ENCODE peak calls at places on chromosomes 2 and 18, in seven cellular contexts. V is nephron progenitor cell; D is activated CD8-positive, alpha-beta T cell treated with anti-CD3 and anti-CD28 coated beads for 36 hours; H is suprapubic skin; X is astrocyte; T is choroid plexus epithelial cell; Q is A549. E is an unnamed sample.

GRCh38 chr2:191251014-191251413 is 5.8 kb downstream of the MYO1B start:
- DNase-seq in T (no peak), V (no peak), H (no peak), Q (no peak), D (no peak), X (no peak), E (no peak)

GRCh38 chr2:51065276-51065675 is 33.3 kb upstream of the NRXN1 start:
- DNase-seq in D (no peak), H (no peak), V (no peak), X (peak; percentile 56), Q (no peak), T (peak; percentile 58), E (no peak)

GRCh38 chr2:190570871-190571270 is 36.3 kb upstream of the NEMP2 start:
- DNase-seq in D (no peak), X (no peak), Q (no peak), H (no peak), V (no peak), T (no peak), E (no peak)

GRCh38 chr2:67649331-67650071 is 252.4 kb downstream of the ETAA1 start:
- DNase-seq in H (peak; percentile 65), Q (peak; percentile 21), V (no peak), D (no peak), T (peak; percentile 58), X (peak; percentile 47), E (no peak)

GRCh38 chr2:96897491-96898134 is 27.7 kb upstream of the SEMA4C start:
- DNase-seq in X (peak; percentile 46), Q (no peak), D (no peak), V (no peak), H (no peak), T (peak; percentile 61), E (no peak)

GRCh38 chr18:59269563-59270214 is 3.6 kb downstream of the RAX start:
- DNase-seq in T (no peak), D (no peak), H (no peak), V (no peak), X (no peak), Q (no peak), E (no peak)

GRCh38 chr2:223043164-223043941 is 8.6 kb upstream of the KCNE4 start:
- DNase-seq in Q (no peak), X (no peak), V (no peak), H (no peak), D (no peak), T (no peak), E (no peak)

GRCh38 chr2:239600650-239601049 is 199.8 kb upstream of the HDAC4 start:
- DNase-seq in H (no peak), T (no peak), D (no peak), V (no peak), Q (no peak), X (no peak), E (no peak)

GRCh38 chr2:15939556-15939853 is 845 bp upstream of the MYCN start:
- DNase-seq in Q (no peak), X (no peak), V (peak; percentile 84), D (no peak), H (no peak), T (no peak), E (no peak)

GRCh38 chr2:28976584-28976983 is 4.5 kb upstream of the TOGARAM2 start:
- DNase-seq in H (peak; percentile 71), Q (no peak), X (peak; percentile 93), T (peak; percentile 45), V (no peak), D (no peak), E (no peak)

GRCh38 chr18:25103468-25104155 is 248.4 kb downstream of the ZNF521 start:
- DNase-seq in D (no peak), H (no peak), X (no peak), V (no peak), Q (no peak), T (no peak), E (no peak)

GRCh38 chr2:42105330-42106256 is 57.8 kb downstream of the PKDCC start:
- DNase-seq in T (peak; percentile 45), Q (no peak), V (no peak), D (peak; percentile 93), H (no peak), X (no peak), E (no peak)

GRCh38 chr18:62101236-62101635 is 85.6 kb downstream of the PIGN start:
- DNase-seq in H (no peak), Q (no peak), D (no peak), X (peak; percentile 50), V (no peak), T (peak; percentile 72), E (no peak)

GRCh38 chr2:1136071-1136470 is 185.4 kb downstream of the SNTG2 start:
- DNase-seq in V (no peak), X (no peak), H (no peak), T (peak; percentile 50), Q (no peak), D (no peak), E (no peak)

GRCh38 chr2:168246072-168246482 is 1.3 kb downstream of the STK39 start:
- DNase-seq in D (no peak), T (no peak), V (no peak), H (no peak), X (peak; percentile 16), Q (no peak), E (no peak)

GRCh38 chr2:214899751-214900150 is 90.3 kb upstream of the BARD1 start:
- DNase-seq in H (no peak), X (no peak), V (no peak), T (no peak), D (no peak), Q (no peak), E (no peak)

GRCh38 chr2:23286765-23287155 is 98.2 kb upstream of the KLHL29 start:
- DNase-seq in V (no peak), D (no peak), X (peak; percentile 29), T (peak; percentile 70), Q (no peak), H (peak; percentile 73), E (no peak)

GRCh38 chr2:176552456-176553135 is 283.4 kb downstream of the MTX2 start:
- DNase-seq in H (no peak), X (peak; percentile 86), D (no peak), Q (no peak), T (peak; percentile 12), V (no peak), E (no peak)

GRCh38 chr2:112646791-112647720 is 1.3 kb downstream of the SLC20A1 start:
- DNase-seq in Q (peak; percentile 32), X (no peak), H (no peak), D (peak; percentile 27), V (no peak), T (peak; percentile 43), E (no peak)

GRCh38 chr2:203580846-203581245 is 45.7 kb upstream of the RAPH1 start:
- DNase-seq in D (no peak), T (no peak), H (no peak), V (no peak), Q (no peak), X (no peak), E (no peak)

GRCh38 chr2:196123679-196124373 is 47.6 kb downstream of the STK17B start:
- DNase-seq in X (peak; percentile 85), V (no peak), H (no peak), T (peak; percentile 77), Q (no peak), D (no peak), E (no peak)

GRCh38 chr2:98070081-98070480 is 16.9 kb upstream of the VWA3B start:
- DNase-seq in X (no peak), V (no peak), D (no peak), T (no peak), Q (no peak), H (no peak), E (no peak)

GRCh38 chr2:237291138-237291792 is 122.7 kb downstream of the COL6A3 start:
- DNase-seq in H (peak; percentile 95), D (peak; percentile 51), V (peak; percentile 75), Q (peak; percentile 95), X (peak; percentile 98), T (peak; percentile 100), E (peak; percentile 73)

GRCh38 chr2:234240917-234241316 is 190.4 kb downstream of the SPP2 start:
- DNase-seq in Q (no peak), T (no peak), X (peak; percentile 99), V (no peak), D (no peak), H (no peak), E (no peak)

GRCh38 chr2:75403991-75404428 is 156.7 kb downstream of the EVA1A start:
- DNase-seq in T (peak; percentile 77), X (peak; percentile 22), H (no peak), Q (peak; percentile 65), V (peak; percentile 15), D (no peak), E (no peak)

GRCh38 chr2:73983322-73984202 is 1.1 kb upstream of the TET3 start:
- DNase-seq in H (peak; percentile 87), T (peak; percentile 26), D (peak; percentile 49), Q (peak; percentile 44), V (peak; percentile 31), X (no peak), E (peak; percentile 91)
- TF ChIP-seq CTCF in H (no peak), T (no peak), D (no peak), Q (no peak), V (no peak), X (no peak), E (no peak)

DNA sequence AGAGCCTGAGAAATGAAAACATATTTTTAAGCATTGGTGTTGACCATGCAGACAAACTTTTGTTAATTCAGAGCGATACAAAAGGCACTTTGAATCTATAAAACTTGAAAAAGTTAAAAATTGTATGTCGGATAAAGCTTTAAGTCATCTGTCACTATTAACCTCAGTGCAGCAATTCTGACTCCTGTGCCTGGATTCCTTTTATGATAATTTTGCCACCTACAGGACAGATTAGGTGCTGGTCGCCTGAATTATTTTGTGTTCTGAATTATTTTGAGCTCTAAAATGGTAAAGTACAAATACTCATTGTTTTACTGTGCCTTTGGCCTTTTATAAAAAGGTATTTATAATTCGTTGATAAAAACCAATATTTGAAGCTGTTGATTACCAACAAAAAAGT is 19.4 kb upstream of the RNF138 start:
- DNase-seq in H (no peak), T (peak; percentile 36), Q (no peak), V (no peak), X (no peak), D (peak; percentile 22), E (no peak)
- TF ChIP-seq CTCF in H (no peak), T (peak; percentile 53), Q (peak; percentile 25), V (peak; percentile 22), X (peak; percentile 33), D (peak; percentile 66), E (peak; percentile 60)

GRCh38 chr18:70072678-70073077 is 125.0 kb upstream of the CD226 start:
- DNase-seq in Q (peak; percentile 11), T (peak; percentile 74), V (no peak), X (peak; percentile 37), H (no peak), D (no peak), E (peak; percentile 23)

GRCh38 chr18:70073442-70073841 is 125.8 kb upstream of the CD226 start:
- DNase-seq in V (no peak), Q (no peak), H (no peak), X (no peak), T (no peak), D (no peak), E (no peak)

GRCh38 chr18:70069965-70070364 is 122.3 kb upstream of the CD226 start:
- DNase-seq in H (no peak), T (no peak), Q (no peak), X (no peak), D (no peak), V (no peak), E (no peak)

GRCh38 chr18:70074091-70074490 is 126.4 kb upstream of the CD226 start:
- DNase-seq in X (peak; percentile 7), V (no peak), Q (no peak), D (no peak), H (no peak), T (peak; percentile 2), E (no peak)

GRCh38 chr18:70075906-70076305 is 128.2 kb upstream of the CD226 start:
- DNase-seq in X (no peak), H (no peak), Q (no peak), T (peak; percentile 38), V (no peak), D (no peak), E (no peak)
- TF ChIP-seq CTCF in X (no peak), H (no peak), Q (no peak), T (peak; percentile 44), V (no peak), D (no peak), E (no peak)

GRCh38 chr2:17614174-17614573 is 73.7 kb downstream of the VSNL1 start:
- DNase-seq in T (no peak), D (no peak), H (no peak), X (no peak), V (no peak), Q (no peak), E (no peak)
- TF ChIP-seq CTCF in T (no peak), D (no peak), H (no peak), X (no peak), V (no peak), Q (no peak), E (no peak)

E was measured in LNCaP clone FGC.